ENCODE peak calls at places on chromosomes 5 and 9, in four cellular contexts. One of them, this sample, is unnamed.

GRCh38 chr5:110768138-110768845 is 29.5 kb downstream of the SLC25A46 start:
- DNase-seq in stimulated activated CD8-positive, alpha-beta memory T cell treated with anti-CD3 and anti-CD28 coated beads, Interleukin-2, amount 100 ng/mL, for 48 hours: no peak
- DNase-seq in HL-60: no peak
- DNase-seq in NCI-H1694: no peak
- DNase-seq in this sample: no peak

GRCh38 chr9:107487521-107488399 is 1.8 kb downstream of the KLF4 start:
- DNase-seq in NCI-H1694: no peak
- DNase-seq in HL-60: peak
- DNase-seq in stimulated activated CD8-positive, alpha-beta memory T cell treated with anti-CD3 and anti-CD28 coated beads, Interleukin-2, amount 100 ng/mL, for 48 hours: no peak
- DNase-seq in this sample: no peak

GRCh38 chr9:127154390-127155191 is 32.2 kb upstream of the ANGPTL2 start:
- DNase-seq in stimulated activated CD8-positive, alpha-beta memory T cell treated with anti-CD3 and anti-CD28 coated beads, Interleukin-2, amount 100 ng/mL, for 48 hours: no peak
- DNase-seq in HL-60: no peak
- DNase-seq in NCI-H1694: no peak
- DNase-seq in this sample: peak

GRCh38 chr9:16335788-16336580 is 534.5 kb downstream of the BNC2 start:
- DNase-seq in NCI-H1694: no peak
- DNase-seq in stimulated activated CD8-positive, alpha-beta memory T cell treated with anti-CD3 and anti-CD28 coated beads, Interleukin-2, amount 100 ng/mL, for 48 hours: no peak
- DNase-seq in HL-60: no peak
- DNase-seq in this sample: peak

GRCh38 chr5:108735790-108736189 is 11.9 kb upstream of the FER start:
- DNase-seq in HL-60: no peak
- DNase-seq in NCI-H1694: no peak
- DNase-seq in stimulated activated CD8-positive, alpha-beta memory T cell treated with anti-CD3 and anti-CD28 coated beads, Interleukin-2, amount 100 ng/mL, for 48 hours: no peak
- DNase-seq in this sample: no peak

GRCh38 chr5:129718766-129719165 is 29.1 kb upstream of the MINAR2 start:
- DNase-seq in stimulated activated CD8-positive, alpha-beta memory T cell treated with anti-CD3 and anti-CD28 coated beads, Interleukin-2, amount 100 ng/mL, for 48 hours: no peak
- DNase-seq in NCI-H1694: no peak
- DNase-seq in HL-60: no peak
- DNase-seq in this sample: peak

GRCh38 chr9:27247756-27248155 is 49.2 kb downstream of the EQTN start:
- DNase-seq in HL-60: peak
- DNase-seq in NCI-H1694: peak
- DNase-seq in stimulated activated CD8-positive, alpha-beta memory T cell treated with anti-CD3 and anti-CD28 coated beads, Interleukin-2, amount 100 ng/mL, for 48 hours: no peak
- DNase-seq in this sample: no peak

GRCh38 chr5:142422426-142422825 is 97.6 kb upstream of the SPRY4 start:
- DNase-seq in HL-60: no peak
- DNase-seq in stimulated activated CD8-positive, alpha-beta memory T cell treated with anti-CD3 and anti-CD28 coated beads, Interleukin-2, amount 100 ng/mL, for 48 hours: no peak
- DNase-seq in NCI-H1694: no peak
- DNase-seq in this sample: no peak

GRCh38 chr9:120730661-120731514 is 16.6 kb upstream of the MEGF9 start:
- DNase-seq in NCI-H1694: no peak
- DNase-seq in HL-60: no peak
- DNase-seq in stimulated activated CD8-positive, alpha-beta memory T cell treated with anti-CD3 and anti-CD28 coated beads, Interleukin-2, amount 100 ng/mL, for 48 hours: no peak
- DNase-seq in this sample: peak

GRCh38 chr9:134061688-134062371 is 6.0 kb downstream of the BRD3 start:
- DNase-seq in stimulated activated CD8-positive, alpha-beta memory T cell treated with anti-CD3 and anti-CD28 coated beads, Interleukin-2, amount 100 ng/mL, for 48 hours: no peak
- DNase-seq in NCI-H1694: no peak
- DNase-seq in HL-60: no peak
- DNase-seq in this sample: no peak

GRCh38 chr9:7813030-7813429 is 13.5 kb upstream of the DMAC1 start:
- DNase-seq in NCI-H1694: no peak
- DNase-seq in stimulated activated CD8-positive, alpha-beta memory T cell treated with anti-CD3 and anti-CD28 coated beads, Interleukin-2, amount 100 ng/mL, for 48 hours: no peak
- DNase-seq in HL-60: no peak
- DNase-seq in this sample: no peak

GRCh38 chr5:80275347-80275746 is 19.5 kb upstream of the SERINC5 start:
- DNase-seq in stimulated activated CD8-positive, alpha-beta memory T cell treated with anti-CD3 and anti-CD28 coated beads, Interleukin-2, amount 100 ng/mL, for 48 hours: no peak
- DNase-seq in HL-60: peak
- DNase-seq in NCI-H1694: peak
- DNase-seq in this sample: peak

GRCh38 chr5:78221964-78222451 is 72.5 kb downstream of the AP3B1 start:
- DNase-seq in stimulated activated CD8-positive, alpha-beta memory T cell treated with anti-CD3 and anti-CD28 coated beads, Interleukin-2, amount 100 ng/mL, for 48 hours: no peak
- DNase-seq in HL-60: peak
- DNase-seq in NCI-H1694: no peak
- DNase-seq in this sample: no peak

GRCh38 chr5:155898284-155898683 is 428.7 kb upstream of the SGCD start:
- DNase-seq in HL-60: no peak
- DNase-seq in NCI-H1694: no peak
- DNase-seq in stimulated activated CD8-positive, alpha-beta memory T cell treated with anti-CD3 and anti-CD28 coated beads, Interleukin-2, amount 100 ng/mL, for 48 hours: no peak
- DNase-seq in this sample: no peak

GRCh38 chr9:90830977-90831376 is 29.4 kb downstream of the SYK start:
- DNase-seq in stimulated activated CD8-positive, alpha-beta memory T cell treated with anti-CD3 and anti-CD28 coated beads, Interleukin-2, amount 100 ng/mL, for 48 hours: no peak
- DNase-seq in NCI-H1694: no peak
- DNase-seq in HL-60: no peak
- DNase-seq in this sample: no peak

GRCh38 chr9:3032898-3033297 is 189.0 kb upstream of the PUM3 start:
- DNase-seq in stimulated activated CD8-positive, alpha-beta memory T cell treated with anti-CD3 and anti-CD28 coated beads, Interleukin-2, amount 100 ng/mL, for 48 hours: no peak
- DNase-seq in NCI-H1694: no peak
- DNase-seq in HL-60: no peak
- DNase-seq in this sample: no peak

GRCh38 chr9:76680716-76681431 is 83.4 kb upstream of the PCA3 start:
- DNase-seq in NCI-H1694: no peak
- DNase-seq in stimulated activated CD8-positive, alpha-beta memory T cell treated with anti-CD3 and anti-CD28 coated beads, Interleukin-2, amount 100 ng/mL, for 48 hours: no peak
- DNase-seq in HL-60: no peak
- DNase-seq in this sample: no peak

GRCh38 chr5:15823413-15823812 is 323.4 kb downstream of the FBXL7 start:
- DNase-seq in NCI-H1694: no peak
- DNase-seq in stimulated activated CD8-positive, alpha-beta memory T cell treated with anti-CD3 and anti-CD28 coated beads, Interleukin-2, amount 100 ng/mL, for 48 hours: no peak
- DNase-seq in HL-60: no peak
- DNase-seq in this sample: no peak

GRCh38 chr9:99430301-99430700 is 208.2 kb downstream of the SEC61B start:
- DNase-seq in NCI-H1694: no peak
- DNase-seq in stimulated activated CD8-positive, alpha-beta memory T cell treated with anti-CD3 and anti-CD28 coated beads, Interleukin-2, amount 100 ng/mL, for 48 hours: no peak
- DNase-seq in HL-60: peak
- DNase-seq in this sample: no peak

GRCh38 chr9:80797841-80798688 is 891.3 kb downstream of the TLE1 start:
- DNase-seq in stimulated activated CD8-positive, alpha-beta memory T cell treated with anti-CD3 and anti-CD28 coated beads, Interleukin-2, amount 100 ng/mL, for 48 hours: no peak
- DNase-seq in NCI-H1694: peak
- DNase-seq in HL-60: no peak
- DNase-seq in this sample: peak

GRCh38 chr5:86880785-86881492 is 263.2 kb downstream of the COX7C start:
- DNase-seq in HL-60: peak
- DNase-seq in stimulated activated CD8-positive, alpha-beta memory T cell treated with anti-CD3 and anti-CD28 coated beads, Interleukin-2, amount 100 ng/mL, for 48 hours: no peak
- DNase-seq in NCI-H1694: peak
- DNase-seq in this sample: peak

GRCh38 chr5:136622737-136623136 is 257.4 kb upstream of the TRPC7 start:
- DNase-seq in HL-60: no peak
- DNase-seq in NCI-H1694: no peak
- DNase-seq in stimulated activated CD8-positive, alpha-beta memory T cell treated with anti-CD3 and anti-CD28 coated beads, Interleukin-2, amount 100 ng/mL, for 48 hours: no peak
- DNase-seq in this sample: no peak

GRCh38 chr5:27818888-27819287 is 780.5 kb upstream of the CDH9 start:
- DNase-seq in HL-60: no peak
- DNase-seq in NCI-H1694: no peak
- DNase-seq in stimulated activated CD8-positive, alpha-beta memory T cell treated with anti-CD3 and anti-CD28 coated beads, Interleukin-2, amount 100 ng/mL, for 48 hours: no peak
- DNase-seq in this sample: no peak

GRCh38 chr5:56564451-56565223 is 250.7 kb upstream of the MAP3K1 start:
- DNase-seq in stimulated activated CD8-positive, alpha-beta memory T cell treated with anti-CD3 and anti-CD28 coated beads, Interleukin-2, amount 100 ng/mL, for 48 hours: no peak
- DNase-seq in HL-60: no peak
- DNase-seq in NCI-H1694: no peak
- DNase-seq in this sample: no peak

GRCh38 chr9:114467910-114468309 is 37.4 kb downstream of the WHRN start:
- DNase-seq in stimulated activated CD8-positive, alpha-beta memory T cell treated with anti-CD3 and anti-CD28 coated beads, Interleukin-2, amount 100 ng/mL, for 48 hours: no peak
- DNase-seq in NCI-H1694: no peak
- DNase-seq in HL-60: no peak
- DNase-seq in this sample: no peak

GRCh38 chr9:113536483-113537226 is 73.1 kb downstream of the RGS3 start:
- DNase-seq in stimulated activated CD8-positive, alpha-beta memory T cell treated with anti-CD3 and anti-CD28 coated beads, Interleukin-2, amount 100 ng/mL, for 48 hours: no peak
- DNase-seq in NCI-H1694: no peak
- DNase-seq in HL-60: no peak
- DNase-seq in this sample: peak

GRCh38 chr5:1101991-1102713 is 9.7 kb downstream of the SLC12A7 start:
- DNase-seq in HL-60: no peak
- DNase-seq in stimulated activated CD8-positive, alpha-beta memory T cell treated with anti-CD3 and anti-CD28 coated beads, Interleukin-2, amount 100 ng/mL, for 48 hours: no peak
- DNase-seq in NCI-H1694: no peak
- DNase-seq in this sample: no peak

GRCh38 chr5:101424530-101425175 is 521.6 kb upstream of the ST8SIA4 start:
- DNase-seq in NCI-H1694: no peak
- DNase-seq in HL-60: no peak
- DNase-seq in stimulated activated CD8-positive, alpha-beta memory T cell treated with anti-CD3 and anti-CD28 coated beads, Interleukin-2, amount 100 ng/mL, for 48 hours: no peak
- DNase-seq in this sample: no peak

GRCh38 chr9:22050924-22051323 is 41.8 kb upstream of the CDKN2B start:
- DNase-seq in NCI-H1694: no peak
- DNase-seq in stimulated activated CD8-positive, alpha-beta memory T cell treated with anti-CD3 and anti-CD28 coated beads, Interleukin-2, amount 100 ng/mL, for 48 hours: no peak
- DNase-seq in HL-60: peak
- DNase-seq in this sample: no peak

GRCh38 chr5:74639538-74640449 is 734 bp downstream of the ENC1 start:
- DNase-seq in NCI-H1694: no peak
- DNase-seq in HL-60: peak
- DNase-seq in stimulated activated CD8-positive, alpha-beta memory T cell treated with anti-CD3 and anti-CD28 coated beads, Interleukin-2, amount 100 ng/mL, for 48 hours: no peak
- DNase-seq in this sample: no peak

GRCh38 chr5:154260224-154260859 is 69.8 kb downstream of the GALNT10 start:
- DNase-seq in HL-60: no peak
- DNase-seq in NCI-H1694: no peak
- DNase-seq in stimulated activated CD8-positive, alpha-beta memory T cell treated with anti-CD3 and anti-CD28 coated beads, Interleukin-2, amount 100 ng/mL, for 48 hours: no peak
- DNase-seq in this sample: no peak

GRCh38 chr9:37002413-37003217 is 31.5 kb downstream of the PAX5 start:
- DNase-seq in HL-60: no peak
- DNase-seq in NCI-H1694: no peak
- DNase-seq in stimulated activated CD8-positive, alpha-beta memory T cell treated with anti-CD3 and anti-CD28 coated beads, Interleukin-2, amount 100 ng/mL, for 48 hours: no peak
- DNase-seq in this sample: no peak

GRCh38 chr5:66142417-66142816 is 1.7 kb upstream of the SREK1 start:
- DNase-seq in stimulated activated CD8-positive, alpha-beta memory T cell treated with anti-CD3 and anti-CD28 coated beads, Interleukin-2, amount 100 ng/mL, for 48 hours: no peak
- DNase-seq in HL-60: no peak
- DNase-seq in NCI-H1694: no peak
- DNase-seq in this sample: no peak

GRCh38 chr5:181259974-181260719 is 796 bp downstream of the TRIM52 start:
- DNase-seq in NCI-H1694: no peak
- DNase-seq in HL-60: no peak
- DNase-seq in stimulated activated CD8-positive, alpha-beta memory T cell treated with anti-CD3 and anti-CD28 coated beads, Interleukin-2, amount 100 ng/mL, for 48 hours: no peak
- DNase-seq in this sample: no peak

GRCh38 chr9:36298566-36298965 is 40.3 kb upstream of the GNE start:
- DNase-seq in NCI-H1694: no peak
- DNase-seq in HL-60: no peak
- DNase-seq in stimulated activated CD8-positive, alpha-beta memory T cell treated with anti-CD3 and anti-CD28 coated beads, Interleukin-2, amount 100 ng/mL, for 48 hours: no peak
- DNase-seq in this sample: no peak

GRCh38 chr9:120326076-120326693 is 253.8 kb downstream of the CDK5RAP2 start:
- DNase-seq in stimulated activated CD8-positive, alpha-beta memory T cell treated with anti-CD3 and anti-CD28 coated beads, Interleukin-2, amount 100 ng/mL, for 48 hours: no peak
- DNase-seq in HL-60: no peak
- DNase-seq in NCI-H1694: peak
- DNase-seq in this sample: peak

This sample was measured in NCI-H446.